ENCODE peak calls at places on chromosome 18, in six cellular contexts. V is HCT116, X is transverse colon, W is breast epithelium, I is SK-N-SH, N is stomach. Y is an unnamed sample.

GRCh38 chr18:50973367-50974126 is 5.7 kb downstream of the ELAC1 start:
- DNase-seq in N (no peak), I (no peak), W (no peak), X (no peak), V (no peak), Y (no peak)

GRCh38 chr18:11324956-11325873 is 175.8 kb upstream of the PIEZO2 start:
- DNase-seq in N (no peak), X (no peak), V (no peak), I (no peak), W (no peak), Y (no peak)

GRCh38 chr18:55455938-55456337 is 132.1 kb downstream of the TCF4 start:
- DNase-seq in V (no peak), N (no peak), I (no peak), W (no peak), X (no peak), Y (no peak)

GRCh38 chr18:37471619-37472018 is 94.0 kb downstream of the CELF4 start:
- DNase-seq in V (no peak), W (no peak), N (no peak), X (no peak), I (peak), Y (no peak)

GRCh38 chr18:31040982-31041345 is 1.6 kb downstream of the DSC3 start:
- DNase-seq in I (peak), V (no peak), W (no peak), N (no peak), X (no peak), Y (no peak)

GRCh38 chr18:31497711-31498449 is at the start of gene DSG2:
- DNase-seq in V (no peak), I (peak), W (peak), N (peak), X (peak), Y (no peak)

GRCh38 chr18:50820901-50821520 is 1.2 kb upstream of the MRO start:
- DNase-seq in W (no peak), I (no peak), N (no peak), X (no peak), V (no peak), Y (no peak)

GRCh38 chr18:13252696-13253410 is 34.3 kb downstream of the LDLRAD4 start:
- DNase-seq in X (no peak), W (no peak), N (no peak), V (no peak), I (no peak), Y (no peak)

GRCh38 chr18:48095726-48096125 is 165.3 kb upstream of the SMAD2 start:
- DNase-seq in V (no peak), I (no peak), N (no peak), X (no peak), W (no peak), Y (no peak)

GRCh38 chr18:13272411-13272810 is 53.9 kb downstream of the LDLRAD4 start:
- DNase-seq in I (no peak), X (no peak), W (no peak), V (no peak), N (no peak), Y (peak)

GRCh38 chr18:77123313-77124231 is 9.0 kb downstream of the MBP start:
- DNase-seq in W (no peak), X (no peak), I (no peak), V (no peak), N (no peak), Y (peak)
- TF ChIP-seq POLR2AphosphoS5 in W (no peak), X (no peak), I (no peak), V (no peak), N (no peak), Y (no peak)

DNA sequence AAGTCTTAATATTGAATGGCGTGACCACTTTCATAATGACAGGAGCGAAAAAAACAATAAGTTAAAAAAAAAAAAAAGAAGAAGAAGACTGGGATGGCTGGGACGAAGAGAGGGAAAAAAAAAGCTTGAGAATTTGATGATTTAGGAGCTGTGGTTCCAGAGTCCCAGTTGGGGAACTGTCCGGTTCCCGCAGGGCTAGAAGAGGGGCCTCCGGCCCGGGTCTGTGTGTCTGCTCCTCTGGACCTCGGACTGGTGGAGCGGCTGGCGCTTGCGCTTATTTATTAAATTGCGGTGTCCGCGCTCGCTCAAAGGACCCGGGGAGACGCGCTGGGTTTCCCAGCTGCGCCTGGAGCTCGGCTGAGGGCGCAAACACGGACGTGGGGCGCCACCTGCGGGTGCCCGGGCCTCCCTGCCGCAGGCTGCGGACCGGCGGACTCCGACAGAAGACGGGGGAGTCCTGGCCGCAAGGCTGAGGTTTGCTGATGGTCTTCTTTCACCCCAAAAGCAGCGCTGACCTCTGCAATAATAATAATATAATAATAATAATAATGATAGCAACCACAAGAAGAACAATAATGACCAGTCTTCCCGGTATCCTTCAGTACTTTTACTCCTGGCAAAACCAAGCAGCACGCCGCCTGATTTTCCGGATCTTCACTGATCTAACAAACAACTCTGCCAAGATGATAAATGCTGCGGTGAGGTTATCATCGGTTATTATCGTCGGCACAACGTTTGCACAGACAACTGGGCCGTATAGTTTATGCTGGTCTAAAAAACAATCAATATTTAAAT is at the start of gene CBLN2:
- DNase-seq in X (peak), N (no peak), V (no peak), W (no peak), I (peak), Y (no peak)
- TF ChIP-seq CTCF in X (peak), N (no peak), V (no peak), W (no peak), I (peak), Y (no peak)

DNA sequence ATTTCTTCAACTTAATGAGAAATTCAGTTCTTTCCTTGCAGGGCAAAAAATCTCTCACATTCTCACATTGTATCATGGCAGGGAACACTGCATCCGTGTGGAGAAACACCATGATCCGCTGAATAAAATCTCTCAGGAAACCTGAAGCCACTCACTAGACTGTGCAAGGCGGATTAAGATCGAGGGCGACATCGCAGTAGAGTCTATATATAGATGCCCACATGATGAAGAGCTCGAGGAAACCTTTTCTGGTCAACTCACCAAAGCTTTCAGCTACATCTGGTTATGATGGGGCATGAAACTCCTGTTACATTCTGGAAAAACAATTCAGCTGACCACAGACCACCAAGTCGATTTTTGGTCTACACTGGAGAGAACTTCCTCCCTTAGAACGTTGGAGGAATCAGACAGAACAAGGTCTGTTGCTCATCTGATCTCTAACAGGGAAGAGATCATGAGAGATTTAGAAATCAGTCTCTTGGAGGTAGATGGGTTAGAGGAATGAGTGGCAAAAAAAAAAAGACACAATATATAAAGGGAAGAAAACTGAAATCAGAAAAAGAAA is 163.0 kb upstream of the ZNF516 start:
- DNase-seq in V (no peak), X (no peak), I (no peak), W (no peak), N (no peak), Y (no peak)
- H3K4me3 ChIP-seq in V (no peak), X (no peak), I (no peak), W (no peak), N (no peak), Y (no peak)

GRCh38 chr18:24271381-24272331 is 126.0 kb downstream of the OSBPL1A start:
- DNase-seq in N (peak), I (peak), W (peak), X (peak), V (peak), Y (no peak)
- TF ChIP-seq POLR2AphosphoS5 in N (peak), I (no peak), W (no peak), X (peak), V (peak), Y (no peak)

DNA sequence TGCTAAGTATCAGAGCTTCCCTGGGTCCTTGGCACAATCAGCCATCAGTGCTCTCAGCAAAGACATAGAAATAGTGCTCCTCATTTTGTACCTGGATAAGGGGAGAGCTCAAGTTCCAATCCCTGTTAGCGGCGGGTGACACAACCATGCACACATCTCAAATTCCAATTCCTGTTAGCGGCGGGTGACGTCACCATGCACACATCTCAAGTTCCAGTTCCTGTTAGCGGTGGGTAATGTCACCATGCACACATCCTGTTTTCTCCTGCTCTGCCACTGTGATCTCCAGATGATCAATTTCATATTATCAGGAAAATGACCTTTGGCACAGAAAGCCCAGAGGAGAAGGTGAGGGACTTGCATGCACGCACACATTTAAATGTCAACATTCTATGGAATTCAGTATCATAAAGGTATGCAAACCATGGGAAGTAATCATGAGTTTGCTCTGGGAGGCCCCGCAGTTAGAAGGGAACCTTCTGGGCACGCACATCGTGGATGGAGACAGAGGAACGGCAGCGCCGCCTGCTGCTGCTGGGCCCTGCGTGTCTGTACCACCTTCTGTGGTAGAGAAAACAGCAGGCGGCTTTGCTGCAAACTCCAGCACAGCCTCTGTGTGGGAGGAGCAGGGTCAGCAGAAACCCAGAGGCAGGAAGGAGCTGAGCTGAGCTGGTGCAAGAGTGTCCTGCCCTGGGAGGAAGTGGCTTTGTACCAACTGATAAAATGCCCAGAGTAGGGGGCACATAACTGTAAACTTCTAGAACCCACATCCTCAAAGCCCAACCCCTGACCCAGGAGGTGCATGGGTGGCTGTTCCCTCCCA is 77.8 kb downstream of the MBP start:
- DNase-seq in X (peak), V (no peak), W (no peak), N (peak), I (peak), Y (no peak)
- TF ChIP-seq CTCF in X (peak), V (no peak), W (no peak), N (peak), I (peak), Y (peak)

GRCh38 chr18:68734311-68734710 is 19.4 kb upstream of the TMX3 start:
- DNase-seq in N (no peak), V (no peak), W (no peak), X (no peak), I (no peak), Y (no peak)
- H3K4me3 ChIP-seq in N (no peak), V (no peak), W (no peak), X (no peak), I (no peak), Y (no peak)

DNA sequence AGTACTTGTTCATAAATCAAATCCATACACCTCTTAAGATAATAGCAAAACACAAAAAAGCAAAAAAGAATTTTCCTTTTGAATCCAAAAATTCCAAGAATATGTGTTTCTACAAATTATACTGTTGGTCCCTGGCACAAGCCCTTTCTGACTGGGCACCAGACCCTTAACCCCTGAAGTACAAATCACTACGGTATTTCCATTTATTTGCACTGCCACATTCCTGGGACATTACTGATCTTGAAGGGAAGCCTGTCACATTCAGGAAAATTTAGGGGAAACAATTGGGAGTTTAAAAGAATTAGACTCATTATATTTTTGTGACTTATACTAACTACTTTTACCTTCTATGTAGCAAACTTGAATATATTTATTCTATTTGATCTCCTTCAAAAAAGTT is 98.8 kb downstream of the ZNF521 start:
- DNase-seq in I (no peak), V (no peak), W (no peak), X (no peak), N (no peak), Y (no peak)
- TF ChIP-seq POLR2AphosphoS5 in I (no peak), V (no peak), W (no peak), X (no peak), N (no peak), Y (no peak)

DNA sequence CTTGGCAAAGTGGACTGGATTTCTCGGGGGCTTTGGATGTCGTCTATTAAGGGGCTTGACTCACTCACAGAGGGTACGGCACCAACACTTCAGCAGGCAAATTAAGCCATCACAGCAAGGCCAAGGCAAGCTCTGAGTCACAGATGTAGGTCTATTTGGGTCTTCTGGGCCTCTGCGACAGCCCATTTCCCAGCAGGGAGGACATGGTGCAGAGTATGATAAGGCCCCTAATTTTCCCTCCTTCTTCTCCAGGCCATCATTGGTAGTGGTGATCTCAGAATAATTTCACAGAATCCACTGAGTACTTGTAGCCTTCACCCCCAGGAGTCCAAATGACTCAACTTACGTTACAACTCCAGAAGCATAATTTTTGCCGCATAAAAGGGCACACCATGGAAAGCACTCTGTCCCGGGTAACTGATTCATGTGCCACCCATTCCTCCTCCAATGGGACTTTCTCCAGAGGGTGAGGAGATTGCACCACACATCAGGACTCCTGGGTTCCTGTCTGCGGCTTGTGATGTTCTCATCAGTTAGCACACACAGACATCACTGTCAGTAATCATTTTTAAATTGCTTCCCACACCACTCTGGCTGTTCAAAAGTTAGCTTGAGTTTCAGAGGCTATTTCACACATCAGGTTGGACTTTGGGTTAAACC is 164.9 kb downstream of the TXNL1 start:
- DNase-seq in I (no peak), W (no peak), N (no peak), X (no peak), V (no peak), Y (no peak)
- TF ChIP-seq CTCF in I (no peak), W (no peak), N (no peak), X (no peak), V (no peak), Y (no peak)